ENCODE peak calls at places on chromosomes 3 and 15, in eight cellular contexts. R is K562, B is tibial artery, D is esophagus muscularis mucosa, M is progenitor cell of endocrine pancreas, F is heart right ventricle, O is OCI-LY7, J is WERI-Rb-1. G is an unnamed sample.

GRCh38 chr15:79332824-79333510 is 22.1 kb downstream of the TMED3 start:
- DNase-seq in R (no peak), B (no peak), D (no peak), M (no peak), F (no peak), O (no peak), J (no peak), G (no peak)

GRCh38 chr3:50671331-50671730 is 3.4 kb upstream of the DOCK3 start:
- DNase-seq in R (no peak), B (no peak), D (peak), M (no peak), F (no peak), O (no peak), J (no peak), G (peak)

GRCh38 chr3:127915937-127916480 is 977 bp downstream of the KBTBD12 start:
- DNase-seq in R (no peak), B (no peak), D (no peak), M (no peak), F (no peak), O (no peak), J (no peak), G (no peak)

GRCh38 chr15:71449363-71449762 is 334.1 kb downstream of the THSD4 start:
- DNase-seq in R (no peak), B (no peak), D (no peak), M (no peak), F (no peak), O (no peak), J (no peak), G (no peak)

GRCh38 chr3:72343078-72343477 is 505.2 kb downstream of the SHQ1 start:
- DNase-seq in R (no peak), B (no peak), D (no peak), M (no peak), F (no peak), O (no peak), J (no peak), G (no peak)

GRCh38 chr15:80559320-80559693 is 135.8 kb upstream of the ABHD17C start:
- DNase-seq in R (no peak), B (no peak), D (no peak), M (no peak), F (no peak), O (no peak), J (no peak), G (no peak)

GRCh38 chr15:55535436-55535835 is 27.4 kb upstream of the DNAAF4 start:
- DNase-seq in R (no peak), B (no peak), D (no peak), M (no peak), F (no peak), O (peak), J (no peak), G (no peak)

GRCh38 chr3:72352176-72352575 is 496.1 kb downstream of the SHQ1 start:
- DNase-seq in R (no peak), B (no peak), D (no peak), M (no peak), F (no peak), O (no peak), J (no peak), G (no peak)

GRCh38 chr15:25243800-25244097 is 195.1 kb downstream of the UBE3A start:
- DNase-seq in R (no peak), B (peak), D (no peak), M (no peak), F (peak), O (no peak), J (peak), G (no peak)

GRCh38 chr3:94990952-94991705 is 928.3 kb downstream of the NSUN3 start:
- DNase-seq in R (no peak), B (no peak), D (no peak), M (no peak), F (no peak), O (no peak), J (no peak), G (no peak)

GRCh38 chr3:20107722-20108121 is 67.5 kb downstream of the KAT2B start:
- DNase-seq in R (no peak), B (no peak), D (no peak), M (no peak), F (no peak), O (no peak), J (no peak), G (no peak)

GRCh38 chr3:146780251-146780650 is 175.1 kb upstream of the PLSCR5 start:
- DNase-seq in R (no peak), B (no peak), D (no peak), M (no peak), F (no peak), O (no peak), J (no peak), G (no peak)

GRCh38 chr3:45617430-45618080 is 23.0 kb downstream of the LIMD1 start:
- DNase-seq in R (no peak), B (no peak), D (no peak), M (no peak), F (no peak), O (no peak), J (no peak), G (no peak)

GRCh38 chr3:88188436-88188835 is 38.7 kb downstream of the C3orf38 start:
- DNase-seq in R (no peak), B (no peak), D (no peak), M (no peak), F (peak), O (no peak), J (no peak), G (no peak)

GRCh38 chr3:127546970-127547733 is 43.4 kb downstream of the TPRA1 start:
- DNase-seq in R (no peak), B (no peak), D (no peak), M (no peak), F (peak), O (no peak), J (no peak), G (no peak)

GRCh38 chr3:52404391-52404790 is 40.5 kb downstream of the SEMA3G start:
- DNase-seq in R (no peak), B (no peak), D (no peak), M (no peak), F (no peak), O (no peak), J (no peak), G (no peak)

GRCh38 chr3:197191897-197192296 is 106.5 kb downstream of the DLG1 start:
- DNase-seq in R (no peak), B (no peak), D (no peak), M (no peak), F (no peak), O (no peak), J (no peak), G (no peak)

GRCh38 chr3:95302044-95302443 is 1239.2 kb downstream of the NSUN3 start:
- DNase-seq in R (no peak), B (no peak), D (no peak), M (no peak), F (no peak), O (no peak), J (no peak), G (no peak)

GRCh38 chr3:111333642-111334041 is 208.4 kb upstream of the CD96 start:
- DNase-seq in R (no peak), B (no peak), D (no peak), M (no peak), F (no peak), O (no peak), J (no peak), G (no peak)

GRCh38 chr3:105222568-105223093 is 144.1 kb upstream of the ALCAM start:
- DNase-seq in R (no peak), B (no peak), D (no peak), M (no peak), F (no peak), O (no peak), J (no peak), G (no peak)

GRCh38 chr15:81332326-81332725 is 8.4 kb upstream of the STARD5 start:
- DNase-seq in R (no peak), B (no peak), D (no peak), M (no peak), F (no peak), O (no peak), J (no peak), G (no peak)

GRCh38 chr3:9151240-9151639 is 98.2 kb downstream of the SRGAP3 start:
- DNase-seq in R (no peak), B (no peak), D (no peak), M (no peak), F (no peak), O (no peak), J (no peak), G (no peak)

GRCh38 chr15:35195649-35196048 is 110.6 kb upstream of the NANOGP8 start:
- DNase-seq in R (no peak), B (no peak), D (no peak), M (no peak), F (no peak), O (no peak), J (no peak), G (no peak)

GRCh38 chr3:58562498-58562897 is 14.7 kb downstream of the FAM107A start:
- DNase-seq in R (no peak), B (no peak), D (peak), M (no peak), F (no peak), O (no peak), J (no peak), G (no peak)

GRCh38 chr3:4340077-4340410 is 36.9 kb downstream of the SETMAR start:
- DNase-seq in R (no peak), B (no peak), D (no peak), M (no peak), F (no peak), O (no peak), J (no peak), G (no peak)

GRCh38 chr3:15514663-15515357 is 6.7 kb downstream of the COLQ start:
- DNase-seq in R (no peak), B (no peak), D (no peak), M (no peak), F (no peak), O (no peak), J (no peak), G (no peak)

GRCh38 chr3:119700269-119700919 is 2.4 kb upstream of the CFAP91 start:
- DNase-seq in R (no peak), B (no peak), D (no peak), M (no peak), F (no peak), O (no peak), J (no peak), G (no peak)

GRCh38 chr3:17840126-17840525 is 97.7 kb upstream of the TBC1D5 start:
- DNase-seq in R (no peak), B (no peak), D (no peak), M (no peak), F (no peak), O (no peak), J (no peak), G (no peak)

GRCh38 chr15:31867536-31868442 is 162.5 kb upstream of the CHRNA7 start:
- DNase-seq in R (peak), B (no peak), D (peak), M (peak), F (peak), O (peak), J (peak), G (peak)

GRCh38 chr3:105598047-105598796 is 231.5 kb downstream of the ALCAM start:
- DNase-seq in R (no peak), B (no peak), D (no peak), M (no peak), F (no peak), O (no peak), J (no peak), G (no peak)

GRCh38 chr3:21754839-21755238 is 3.8 kb upstream of the ZNF385D start:
- DNase-seq in R (no peak), B (no peak), D (no peak), M (no peak), F (no peak), O (no peak), J (no peak), G (no peak)

GRCh38 chr15:27454281-27455060 is 483.5 kb downstream of the GABRG3 start:
- DNase-seq in R (peak), B (no peak), D (no peak), M (no peak), F (no peak), O (no peak), J (no peak), G (no peak)

GRCh38 chr15:67174864-67175573 is 79.4 kb downstream of the AAGAB start:
- DNase-seq in R (no peak), B (peak), D (no peak), M (no peak), F (no peak), O (peak), J (no peak), G (no peak)

GRCh38 chr15:77859491-77860060 is 217.9 kb downstream of the TBC1D2B start:
- DNase-seq in R (no peak), B (no peak), D (no peak), M (no peak), F (no peak), O (no peak), J (no peak), G (no peak)

GRCh38 chr3:120503727-120504616 is 53.2 kb upstream of the FSTL1 start:
- DNase-seq in R (no peak), B (no peak), D (peak), M (no peak), F (no peak), O (no peak), J (no peak), G (no peak)

GRCh38 chr3:63706321-63707085 is 54.0 kb downstream of the SNTN start:
- DNase-seq in R (no peak), B (no peak), D (no peak), M (no peak), F (no peak), O (no peak), J (no peak), G (no peak)

GRCh38 chr3:24299801-24300626 is 194.6 kb downstream of the THRB start:
- DNase-seq in R (peak), B (no peak), D (no peak), M (no peak), F (no peak), O (no peak), J (no peak), G (no peak)

DNA sequence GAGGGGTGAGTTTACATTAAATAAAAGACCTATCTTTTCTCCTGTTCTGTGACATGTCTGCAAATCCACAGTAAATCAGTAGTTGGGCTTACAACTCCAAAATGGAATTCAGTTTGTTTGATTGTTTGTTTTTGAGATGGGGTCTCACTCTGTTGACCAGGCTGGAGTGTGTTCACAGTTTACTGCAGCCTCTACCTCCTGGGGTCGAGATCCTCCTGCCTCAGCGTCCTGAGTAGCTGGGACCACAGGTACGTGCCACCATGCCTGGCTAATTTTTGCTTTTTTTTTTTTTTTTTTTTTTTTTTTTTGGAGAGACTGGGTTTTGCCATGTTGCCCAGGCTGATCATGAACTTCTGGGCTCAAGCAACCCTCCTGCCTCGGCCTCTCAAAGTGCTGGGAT is 63.5 kb upstream of the ADPGK start:
- DNase-seq in R (no peak), B (no peak), D (no peak), M (no peak), F (no peak), O (no peak), J (no peak), G (no peak)
- TF ChIP-seq CTCF in R (no peak), B (no peak), D (no peak), M (no peak), F (no peak), O (no peak), J (no peak), G (no peak)

GRCh38 chr3:194339356-194339755 is 11.8 kb downstream of the CPN2 start:
- DNase-seq in R (no peak), B (no peak), D (no peak), M (no peak), F (no peak), O (no peak), J (no peak), G (no peak)
- TF ChIP-seq CTCF in R (peak), B (no peak), D (no peak), M (peak), F (no peak), O (peak), J (peak), G (no peak)

GRCh38 chr3:481680-482079 is 285.1 kb downstream of the CHL1 start:
- DNase-seq in R (no peak), B (no peak), D (no peak), M (no peak), F (no peak), O (peak), J (no peak), G (no peak)
- TF ChIP-seq CTCF in R (no peak), B (peak), D (no peak), M (peak), F (no peak), O (peak), J (peak), G (peak)

GRCh38 chr3:43759297-43759782 is 68.6 kb downstream of the ABHD5 start:
- DNase-seq in R (peak), B (no peak), D (no peak), M (no peak), F (no peak), O (peak), J (no peak), G (no peak)
- TF ChIP-seq CTCF in R (peak), B (no peak), D (no peak), M (no peak), F (no peak), O (peak), J (peak), G (no peak)

GRCh38 chr3:11534011-11534782 is 109.5 kb downstream of the VGLL4 start:
- DNase-seq in R (no peak), B (peak), D (no peak), M (no peak), F (no peak), O (no peak), J (no peak), G (no peak)

GRCh38 chr3:11534783-11535081 is 109.0 kb downstream of the VGLL4 start:
- DNase-seq in R (no peak), B (no peak), D (no peak), M (no peak), F (no peak), O (no peak), J (no peak), G (no peak)

GRCh38 chr3:11536936-11537612 is 106.6 kb downstream of the VGLL4 start:
- DNase-seq in R (no peak), B (no peak), D (no peak), M (no peak), F (no peak), O (no peak), J (no peak), G (no peak)

GRCh38 chr3:11536132-11536935 is 107.4 kb downstream of the VGLL4 start:
- DNase-seq in R (no peak), B (no peak), D (no peak), M (no peak), F (no peak), O (no peak), J (no peak), G (no peak)

GRCh38 chr3:11535207-11535960 is 108.3 kb downstream of the VGLL4 start:
- DNase-seq in R (no peak), B (no peak), D (no peak), M (no peak), F (no peak), O (no peak), J (no peak), G (no peak)
- TF ChIP-seq CTCF in R (no peak), B (no peak), D (no peak), M (no peak), F (no peak), O (no peak), J (no peak), G (no peak)

G was measured in mesothelial cell of epicardium.